ENCODE peak calls at places on chromosomes 7 and 10, in seven cellular contexts. E is H54, W is heart left ventricle, K is body of pancreas, N is esophagus squamous epithelium, G is H1, Q is Peyer's patch. I is an unnamed sample.

GRCh38 chr10:94403034-94403822 is 887 bp downstream of the TBC1D12 start:
- DNase-seq in E (peak; percentile 54), W (peak; percentile 61), K (peak; percentile 78), N (peak; percentile 26), G (peak; percentile 75), Q (peak; percentile 70), I (peak; percentile 82)

GRCh38 chr7:148461780-148462179 is 128.8 kb upstream of the C7orf33 start:
- DNase-seq in E (no peak), W (no peak), K (no peak), N (no peak), G (no peak), Q (no peak), I (no peak)

GRCh38 chr7:121313220-121313792 is 15.5 kb upstream of the WNT16 start:
- DNase-seq in E (no peak), W (no peak), K (no peak), N (no peak), G (no peak), Q (no peak), I (no peak)

GRCh38 chr10:29807407-29807806 is 172.6 kb upstream of the SVIL start:
- DNase-seq in E (peak; percentile 15), W (no peak), K (no peak), N (no peak), G (no peak), Q (no peak), I (no peak)

GRCh38 chr7:152142976-152143665 is 117.6 kb downstream of the GALNT11 start:
- DNase-seq in E (no peak), W (no peak), K (no peak), N (no peak), G (no peak), Q (no peak), I (no peak)

GRCh38 chr10:93604145-93604544 is 3.1 kb upstream of the RBP4 start:
- DNase-seq in E (no peak), W (no peak), K (no peak), N (no peak), G (no peak), Q (no peak), I (no peak)

GRCh38 chr7:130270947-130271790 is 4.5 kb downstream of the CPA2 start:
- DNase-seq in E (no peak), W (no peak), K (peak; percentile 82), N (no peak), G (no peak), Q (no peak), I (no peak)

GRCh38 chr7:96388620-96389383 is 66.9 kb upstream of the SLC25A13 start:
- DNase-seq in E (peak; percentile 15), W (peak; percentile 31), K (no peak), N (no peak), G (no peak), Q (no peak), I (no peak)

GRCh38 chr10:78613132-78613531 is 455.6 kb upstream of the ZMIZ1 start:
- DNase-seq in E (no peak), W (no peak), K (no peak), N (no peak), G (no peak), Q (no peak), I (no peak)

GRCh38 chr10:104642311-104643022 is 1.4 kb downstream of the SORCS3 start:
- DNase-seq in E (no peak), W (peak; percentile 30), K (peak; percentile 51), N (no peak), G (peak; percentile 96), Q (no peak), I (peak; percentile 22)

GRCh38 chr7:127880454-127880853 is 150.8 kb downstream of the LRRC4 start:
- DNase-seq in E (no peak), W (no peak), K (no peak), N (no peak), G (no peak), Q (no peak), I (peak; percentile 9)

GRCh38 chr7:127882313-127882920 is 148.8 kb downstream of the LRRC4 start:
- DNase-seq in E (no peak), W (no peak), K (no peak), N (no peak), G (no peak), Q (no peak), I (no peak)

GRCh38 chr7:127879942-127880341 is 151.3 kb downstream of the LRRC4 start:
- DNase-seq in E (no peak), W (no peak), K (no peak), N (no peak), G (no peak), Q (no peak), I (no peak)

GRCh38 chr7:127879436-127879835 is 151.8 kb downstream of the LRRC4 start:
- DNase-seq in E (no peak), W (no peak), K (no peak), N (no peak), G (no peak), Q (no peak), I (no peak)

DNA sequence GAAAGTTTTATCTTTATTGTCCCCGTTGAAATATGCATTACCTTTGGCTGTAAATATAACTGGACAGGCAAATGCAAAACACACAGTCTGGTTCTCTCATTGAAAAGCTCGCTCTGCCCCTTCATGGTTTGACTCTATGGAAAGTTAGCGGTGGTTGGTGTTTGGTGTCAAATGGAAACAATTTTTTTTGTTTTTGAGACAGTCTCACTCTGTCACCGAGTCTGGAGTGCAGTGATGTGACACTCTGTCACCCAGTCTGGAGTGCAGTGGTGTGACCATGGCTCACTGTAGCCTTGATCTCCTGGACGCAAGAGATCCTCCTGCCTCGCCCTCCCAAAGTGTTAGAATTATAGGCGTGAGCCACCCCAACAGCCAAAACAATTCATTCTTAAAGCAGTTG is 149.7 kb downstream of the LRRC4 start:
- DNase-seq in E (no peak), W (no peak), K (no peak), N (no peak), G (no peak), Q (no peak), I (no peak)
- TF ChIP-seq POLR2A in E (no peak), W (no peak), K (no peak), N (no peak), G (no peak), Q (no peak), I (no peak)

GRCh38 chr10:112225771-112226438 is 42.3 kb upstream of the GPAM start:
- DNase-seq in E (no peak), W (no peak), K (no peak), N (no peak), G (no peak), Q (no peak), I (no peak)
- TF ChIP-seq POLR2A in E (no peak), W (no peak), K (no peak), N (no peak), G (no peak), Q (no peak), I (no peak)

DNA sequence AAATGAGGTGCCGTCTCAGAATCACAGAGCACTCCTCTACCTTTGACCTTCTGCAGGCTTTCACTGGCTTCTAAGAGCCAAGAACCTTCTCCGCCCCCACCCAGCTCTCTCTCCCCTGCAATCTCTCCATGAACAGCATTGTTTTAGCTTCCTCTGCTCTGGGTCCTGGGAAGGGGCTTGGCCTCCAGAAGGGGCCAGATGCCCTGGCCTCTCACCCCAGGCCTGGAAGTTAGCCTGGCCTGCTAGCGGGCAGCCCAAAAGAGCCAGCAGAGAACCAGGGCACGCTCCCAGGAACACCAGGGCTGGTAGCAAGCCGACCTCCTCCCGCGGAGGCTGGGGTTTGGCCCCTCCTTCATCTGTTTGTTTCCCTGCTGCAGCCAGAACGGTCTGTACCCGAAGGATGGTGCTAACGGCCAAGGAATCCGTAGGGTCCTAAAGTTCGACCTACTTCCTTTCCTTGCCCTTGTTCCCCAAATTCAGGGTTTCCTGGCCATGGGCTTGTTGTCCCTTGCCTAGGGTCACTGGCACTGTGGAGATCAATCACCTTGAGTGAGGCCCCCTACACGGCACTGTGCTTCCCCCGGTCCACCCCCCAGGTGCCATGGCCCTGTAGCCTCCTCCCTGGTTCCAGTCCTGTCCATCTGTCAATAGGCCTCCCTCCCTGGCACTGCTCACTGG is 18.7 kb upstream of the DDIT4 start:
- DNase-seq in E (peak; percentile 96), W (peak; percentile 88), K (peak; percentile 95), N (no peak), G (peak; percentile 80), Q (peak; percentile 74), I (peak; percentile 63)
- TF ChIP-seq POLR2A in E (no peak), W (no peak), K (peak; percentile 56), N (no peak), G (no peak), Q (peak; percentile 43), I (peak; percentile 66)

GRCh38 chr7:44761207-44762161 is 12.8 kb downstream of the ZMIZ2 start:
- DNase-seq in E (no peak), W (peak; percentile 59), K (peak; percentile 32), N (no peak), G (no peak), Q (no peak), I (peak; percentile 77)
- TF ChIP-seq POLR2A in E (no peak), W (no peak), K (no peak), N (no peak), G (no peak), Q (no peak), I (no peak)

GRCh38 chr10:71685554-71686202 is 33.9 kb downstream of the C10orf105 start:
- DNase-seq in E (no peak), W (no peak), K (no peak), N (no peak), G (no peak), Q (no peak), I (no peak)
- TF ChIP-seq POLR2A in E (no peak), W (no peak), K (no peak), N (no peak), G (no peak), Q (no peak), I (no peak)

GRCh38 chr10:12645449-12645848 is 296.1 kb downstream of the CAMK1D start:
- DNase-seq in E (no peak), W (no peak), K (no peak), N (no peak), G (no peak), Q (no peak), I (no peak)

GRCh38 chr10:12640550-12640949 is 291.2 kb downstream of the CAMK1D start:
- DNase-seq in E (no peak), W (no peak), K (no peak), N (no peak), G (no peak), Q (no peak), I (no peak)

GRCh38 chr10:12644380-12645144 is 295.2 kb downstream of the CAMK1D start:
- DNase-seq in E (no peak), W (no peak), K (no peak), N (no peak), G (no peak), Q (no peak), I (no peak)

GRCh38 chr10:12640026-12640425 is 290.7 kb downstream of the CAMK1D start:
- DNase-seq in E (no peak), W (no peak), K (no peak), N (no peak), G (no peak), Q (no peak), I (no peak)

GRCh38 chr10:12643279-12643678 is 293.9 kb downstream of the CAMK1D start:
- DNase-seq in E (no peak), W (no peak), K (no peak), N (no peak), G (no peak), Q (no peak), I (no peak)
- TF ChIP-seq POLR2A in E (no peak), W (no peak), K (no peak), N (no peak), G (no peak), Q (no peak), I (no peak)

GRCh38 chr10:59709472-59710125 is at the start of gene SLC16A9:
- DNase-seq in E (peak; percentile 82), W (peak; percentile 62), K (peak; percentile 69), N (no peak), G (peak; percentile 83), Q (no peak), I (peak; percentile 60)
- TF ChIP-seq POLR2A in E (no peak), W (no peak), K (peak; percentile 43), N (no peak), G (peak; percentile 76), Q (no peak), I (no peak)

I was measured in erythroblast.